ENCODE peak calls at places on chromosomes 16 and 17, in eight cellular contexts. C, S, D, Y, A, T, U and J are unnamed samples.

GRCh38 chr17:45794840-45795239 is 10.7 kb downstream of the CRHR1 start:
- DNase-seq in Y (peak; percentile 20), S (no peak), C (peak; percentile 8), D (no peak), T (no peak), U (no peak), A (no peak), J (no peak)

GRCh38 chr17:38749222-38750043 is 1.3 kb upstream of the PCGF2 start:
- DNase-seq in S (peak; percentile 67), T (peak; percentile 75), A (peak; percentile 80), U (no peak), C (peak; percentile 48), Y (peak; percentile 89), D (peak; percentile 69), J (no peak)

GRCh38 chr17:40819528-40820125 is 2.8 kb downstream of the KRT10 start:
- DNase-seq in A (no peak), C (no peak), D (no peak), U (peak; percentile 5), T (peak; percentile 39), Y (no peak), S (no peak), J (no peak)

GRCh38 chr16:30953511-30954124 is 3.9 kb upstream of the SETD1A start:
- DNase-seq in T (peak; percentile 88), S (peak; percentile 72), Y (peak; percentile 64), C (peak; percentile 78), A (peak; percentile 48), U (peak; percentile 94), D (peak; percentile 81), J (peak; percentile 47)

GRCh38 chr17:30323262-30323894 is 10.5 kb downstream of the TMIGD1 start:
- DNase-seq in U (peak; percentile 82), D (no peak), Y (no peak), A (peak; percentile 13), T (no peak), C (peak; percentile 67), S (peak; percentile 88), J (peak; percentile 88)

GRCh38 chr16:31181102-31181830 is 1.3 kb downstream of the FUS start:
- DNase-seq in T (peak; percentile 66), Y (peak; percentile 54), U (peak; percentile 51), A (no peak), S (peak; percentile 40), D (peak; percentile 77), C (peak; percentile 51), J (no peak)

GRCh38 chr17:49552070-49552751 is 23.5 kb upstream of the NXPH3 start:
- DNase-seq in S (no peak), A (no peak), Y (peak; percentile 43), U (no peak), C (peak; percentile 82), T (no peak), D (no peak), J (no peak)

GRCh38 chr16:65737831-65738230 is 616.0 kb upstream of the CDH11 start:
- DNase-seq in Y (no peak), C (no peak), S (no peak), U (no peak), T (no peak), D (no peak), A (no peak), J (no peak)

GRCh38 chr16:65781363-65781762 is 585.1 kb upstream of the CDH5 start:
- DNase-seq in U (no peak), Y (no peak), T (no peak), C (no peak), A (no peak), S (no peak), D (no peak), J (no peak)

GRCh38 chr17:48588519-48588918 is 1.5 kb downstream of the HOXB3 start:
- DNase-seq in S (peak; percentile 53), Y (no peak), D (no peak), U (no peak), T (no peak), A (no peak), C (no peak), J (no peak)

GRCh38 chr17:69592692-69593350 is 178.3 kb downstream of the MAP2K6 start:
- DNase-seq in T (no peak), Y (peak; percentile 78), S (no peak), C (no peak), U (no peak), A (no peak), D (no peak), J (no peak)

GRCh38 chr16:82535262-82535661 is 91.5 kb upstream of the CDH13 start:
- DNase-seq in C (peak; percentile 14), D (no peak), Y (no peak), U (no peak), S (no peak), A (no peak), T (no peak), J (no peak)